ENCODE peak calls at places on chromosomes 7 and 10, in four cellular contexts. E, C, I and N are unnamed samples.

GRCh38 chr7:41873781-41874180 is 170.9 kb upstream of the INHBA start:
- DNase-seq in E (no peak), C (no peak), I (no peak), N (no peak)

GRCh38 chr7:129072410-129073063 is 17.6 kb upstream of the TNPO3 start:
- DNase-seq in E (no peak), C (no peak), I (no peak), N (peak)

GRCh38 chr7:85833071-85833470 is 646.2 kb upstream of the SEMA3D start:
- DNase-seq in C (no peak), I (no peak), E (peak), N (no peak)

GRCh38 chr10:128875030-128875744 is 591.9 kb upstream of the MGMT start:
- DNase-seq in E (no peak), I (no peak), C (no peak), N (no peak)

GRCh38 chr10:26485150-26485941 is 47.2 kb downstream of the APBB1IP start:
- DNase-seq in I (no peak), C (no peak), E (no peak), N (no peak)

GRCh38 chr7:2924866-2925840 is 81.0 kb upstream of the GNA12 start:
- DNase-seq in C (no peak), E (no peak), I (no peak), N (no peak)

GRCh38 chr10:70566515-70567290 is 35.8 kb downstream of the PRF1 start:
- DNase-seq in I (no peak), E (no peak), C (no peak), N (no peak)

GRCh38 chr7:2299131-2299829 is 15.0 kb downstream of the SNX8 start:
- DNase-seq in E (peak), I (peak), C (no peak), N (no peak)

GRCh38 chr10:96586419-96587254 is at the start of gene TM9SF3:
- DNase-seq in E (peak), I (peak), C (peak), N (peak)

GRCh38 chr7:29464693-29465092 is 98.9 kb upstream of the PRR15 start:
- DNase-seq in I (no peak), C (no peak), E (no peak), N (no peak)

GRCh38 chr7:26899519-26899918 is 35.1 kb upstream of the SKAP2 start:
- DNase-seq in I (no peak), E (no peak), C (no peak), N (no peak)

GRCh38 chr7:26630941-26631580 is 233.3 kb downstream of the SKAP2 start:
- DNase-seq in I (no peak), C (no peak), E (no peak), N (no peak)

GRCh38 chr7:149831730-149832219 is 6.4 kb upstream of the ZNF862 start:
- DNase-seq in I (no peak), E (no peak), C (no peak), N (no peak)

GRCh38 chr7:44847509-44847919 is 373 bp downstream of the H2AZ2 start:
- DNase-seq in E (peak), C (peak), I (peak), N (peak)

GRCh38 chr10:111175786-111176185 is 99.0 kb downstream of the ADRA2A start:
- DNase-seq in C (no peak), E (no peak), I (no peak), N (no peak)